ENCODE peak calls at places on chromosomes 6 and 20, in five cellular contexts. I is H1, A is H9, L is neuronal stem cell, B is trophoblast cell. F is an unnamed sample. For H3K4me1, the result is how much of the 10 kb centered on the place peaks cover.

GRCh38 chr6:34517461-34517868 is 38.7 kb downstream of the SPDEF start:
- DNase-seq in I (no peak), A (no peak), L (no peak), B (no peak), F (no peak)

GRCh38 chr6:64815718-64816117 is 891.3 kb downstream of the EYS start:
- DNase-seq in I (no peak), A (no peak), L (no peak), B (no peak), F (peak)

GRCh38 chr6:64520050-64520449 is 884.4 kb downstream of the PHF3 start:
- DNase-seq in I (no peak), A (no peak), L (no peak), B (peak), F (peak)

GRCh38 chr6:27514906-27515495 is 42.1 kb upstream of the ZNF184 start:
- DNase-seq in I (no peak), A (no peak), L (no peak), B (no peak), F (no peak)

GRCh38 chr6:8059129-8059528 is 5.1 kb downstream of the BLOC1S5 start:
- DNase-seq in I (no peak), A (no peak), L (no peak), B (no peak), F (peak)

GRCh38 chr20:38894091-38894847 is 31.9 kb upstream of the FAM83D start:
- DNase-seq in I (no peak), A (no peak), L (no peak), B (no peak), F (no peak)

GRCh38 chr6:92559002-92559401 is 860.4 kb downstream of the EPHA7 start:
- DNase-seq in I (no peak), A (no peak), L (no peak), B (no peak), F (peak)

GRCh38 chr20:9052136-9052535 is 16.8 kb upstream of the PLCB4 start:
- DNase-seq in I (no peak), A (no peak), L (no peak), B (no peak), F (no peak)

GRCh38 chr6:133697666-133698065 is 191.2 kb upstream of the TCF21 start:
- DNase-seq in I (no peak), A (no peak), L (no peak), B (no peak), F (no peak)

GRCh38 chr6:105077592-105078463 is 102.0 kb downstream of the POPDC3 start:
- DNase-seq in I (no peak), A (no peak), L (peak), B (peak), F (peak)

GRCh38 chr6:125597411-125598253 is 151.8 kb upstream of the HEY2 start:
- DNase-seq in I (no peak), A (no peak), L (no peak), B (no peak), F (no peak)

DNA sequence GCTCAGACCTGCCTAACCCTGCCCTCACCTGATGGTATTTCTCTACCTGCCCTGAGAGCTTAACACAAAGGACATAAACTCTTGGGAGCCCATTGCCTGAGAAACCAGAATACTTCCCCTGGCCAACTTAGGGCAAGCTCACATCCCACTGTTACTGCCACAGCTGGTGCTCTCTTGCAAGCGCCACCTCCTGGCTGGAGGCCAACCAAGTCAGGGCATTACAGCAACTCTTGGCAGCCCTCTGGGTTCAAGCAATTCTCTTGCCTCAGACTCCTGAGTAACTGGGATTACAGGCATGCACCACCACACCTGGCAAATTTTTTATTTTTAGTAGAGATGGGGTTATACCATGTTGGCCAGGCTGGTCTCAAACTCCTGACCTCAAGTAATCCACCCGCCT is 70.1 kb downstream of the HECA start:
- DNase-seq in I (no peak), A (no peak), L (no peak), B (no peak), F (no peak)
- H2AFZ ChIP-seq in I (no peak), A (no peak), L (no peak), B (no peak), F (no peak)

DNA sequence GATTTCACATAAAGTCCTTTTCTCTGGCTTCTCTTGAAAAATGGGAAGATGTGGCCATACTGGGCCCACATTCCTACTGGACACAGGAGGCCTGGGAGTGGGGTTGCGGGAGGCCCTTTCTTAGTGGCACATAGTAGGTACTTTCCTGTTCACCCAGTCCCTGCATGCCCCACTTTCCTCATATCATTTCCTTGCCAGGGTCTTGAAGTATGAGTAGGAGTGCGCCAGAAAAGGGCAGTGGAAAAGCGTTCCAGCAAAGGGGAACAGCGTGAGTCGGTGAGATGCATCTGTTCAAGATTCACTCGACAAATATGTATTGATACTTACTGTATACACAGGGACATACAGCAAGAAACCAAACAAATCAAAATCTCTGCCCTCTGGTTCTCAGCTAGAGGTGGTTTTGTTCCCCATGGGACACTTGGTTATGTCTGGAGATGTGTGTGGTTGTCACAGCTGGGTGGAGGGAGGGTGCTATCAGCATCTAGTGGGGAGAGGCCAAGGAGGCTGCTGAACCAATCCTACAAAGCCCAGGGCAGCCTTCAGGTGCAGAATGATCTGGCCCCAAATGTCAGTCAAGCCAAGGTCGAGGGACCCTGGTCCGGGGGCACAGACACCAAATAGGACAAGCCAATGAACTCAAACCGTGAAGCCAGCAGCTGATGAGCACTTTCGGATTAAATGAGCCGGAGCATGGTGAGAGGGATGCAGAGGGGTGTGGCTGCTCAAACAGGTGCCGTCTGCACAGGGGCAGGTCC is 151.4 kb downstream of the CEBPB start:
- DNase-seq in I (no peak), A (no peak), L (no peak), B (no peak), F (no peak)
- H3K4me1 ChIP-seq in I (under half), A (under half), L (under half), B (under half), F (under half)

GRCh38 chr6:20126789-20127653 is 85.2 kb downstream of the MBOAT1 start:
- DNase-seq in I (peak), A (peak), L (peak), B (peak), F (peak)
- H2BK12ac ChIP-seq in I (peak), A (no peak), L (no peak), B (no peak), F (no peak)

GRCh38 chr6:2351807-2352431 is 106.5 kb upstream of the GMDS start:
- DNase-seq in I (no peak), A (no peak), L (no peak), B (peak), F (no peak)

GRCh38 chr6:2354138-2354491 is 108.7 kb upstream of the GMDS start:
- DNase-seq in I (no peak), A (no peak), L (no peak), B (no peak), F (no peak)

GRCh38 chr6:2353412-2354137 is 108.2 kb upstream of the GMDS start:
- DNase-seq in I (peak), A (peak), L (peak), B (peak), F (peak)

GRCh38 chr6:2351090-2351489 is 105.7 kb upstream of the GMDS start:
- DNase-seq in I (no peak), A (no peak), L (no peak), B (no peak), F (no peak)

DNA sequence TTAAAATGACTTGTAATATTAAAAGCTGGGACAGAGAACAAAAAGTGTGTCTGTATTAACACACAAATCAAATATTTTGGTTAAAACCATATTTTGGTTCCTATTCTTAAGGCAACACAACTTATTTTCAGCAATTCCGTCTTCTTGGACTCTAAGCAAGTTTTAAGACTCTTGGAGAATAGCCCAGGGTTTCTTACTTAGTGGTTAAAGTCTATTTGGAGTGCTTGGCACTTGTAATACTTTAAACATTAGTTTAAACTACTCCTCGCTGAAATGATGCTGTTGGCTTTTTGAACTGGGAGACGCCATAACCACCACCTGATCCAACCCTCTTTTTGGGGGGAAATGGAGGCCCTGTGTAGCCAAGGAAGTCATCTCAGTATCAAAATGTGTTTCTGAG is 109.8 kb upstream of the GMDS start:
- DNase-seq in I (no peak), A (no peak), L (no peak), B (no peak), F (no peak)
- H2AFZ ChIP-seq in I (no peak), A (no peak), L (no peak), B (no peak), F (no peak)

GRCh38 chr6:33273129-33273923 is 1.5 kb downstream of the RPS18 start:
- DNase-seq in I (no peak), A (no peak), L (no peak), B (no peak), F (no peak)
- H3K4me1 ChIP-seq in I (under half), A (under half), L (under half), B (under half), F (under half)

GRCh38 chr20:58088625-58089024 is 139.8 kb downstream of the ANKRD60 start:
- DNase-seq in I (no peak), A (no peak), L (no peak), B (no peak), F (no peak)
- H2BK12ac ChIP-seq in I (no peak), A (no peak), L (no peak), B (no peak), F (no peak)

DNA sequence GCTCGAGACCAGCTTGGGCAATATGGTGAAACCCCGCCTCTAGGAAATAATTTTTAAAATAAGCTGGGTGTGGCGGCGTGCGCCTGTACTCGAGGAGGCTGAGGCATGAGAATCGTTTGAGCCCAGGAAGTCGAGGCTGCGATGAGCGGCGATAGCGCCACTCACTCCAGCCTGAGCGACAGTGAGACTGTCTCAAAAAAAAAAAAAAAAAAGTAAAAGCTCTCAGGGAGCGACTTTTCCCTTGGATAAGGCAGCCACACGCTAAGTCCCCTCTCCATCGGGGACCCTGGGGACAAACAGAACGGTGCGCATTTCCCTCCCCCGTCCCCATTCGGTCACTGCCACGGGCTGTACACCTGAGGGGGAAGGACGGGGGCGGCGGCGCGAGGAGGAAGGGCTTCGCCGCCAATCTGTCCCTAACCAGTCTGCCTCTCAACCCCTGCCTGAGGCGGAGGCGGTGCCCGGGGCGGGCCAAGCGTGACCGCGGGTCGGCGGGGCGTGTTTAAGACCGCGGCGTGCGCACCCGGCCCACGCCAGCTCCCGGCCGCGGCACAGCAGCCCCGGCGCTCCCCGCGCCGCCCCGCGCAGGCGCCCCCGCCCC is at the start of gene GMPR:
- DNase-seq in I (peak), A (peak), L (peak), B (peak), F (peak)
- H2AFZ ChIP-seq in I (peak), A (no peak), L (peak), B (peak), F (peak)